ENCODE peak calls at places on chromosomes 7 and 10, in four cellular contexts. One of them, this sample, is unnamed.

GRCh38 chr7:27213150-27213903 is 13.4 kb upstream of the HOXA13 start:
- DNase-seq in H9: peak; percentile 52
- DNase-seq in H1: no peak
- DNase-seq in mesendoderm: no peak
- DNase-seq in this sample: no peak

GRCh38 chr7:126578338-126578737 is 674.4 kb downstream of the GRM8 start:
- DNase-seq in H9: no peak
- DNase-seq in H1: no peak
- DNase-seq in mesendoderm: no peak
- DNase-seq in this sample: no peak

GRCh38 chr7:113763226-113763625 is 155.6 kb downstream of the PPP1R3A start:
- DNase-seq in H9: no peak
- DNase-seq in H1: no peak
- DNase-seq in mesendoderm: no peak
- DNase-seq in this sample: no peak

GRCh38 chr10:58137813-58138212 is 129.9 kb downstream of the IPMK start:
- DNase-seq in H9: no peak
- DNase-seq in H1: no peak
- DNase-seq in mesendoderm: no peak
- DNase-seq in this sample: no peak

GRCh38 chr7:140390466-140391190 is 7.7 kb downstream of the SLC37A3 start:
- DNase-seq in H9: no peak
- DNase-seq in H1: no peak
- DNase-seq in mesendoderm: no peak
- DNase-seq in this sample: peak; percentile 22

GRCh38 chr7:38215115-38215514 is 37.1 kb downstream of the STARD3NL start:
- DNase-seq in mesendoderm: no peak
- DNase-seq in H9: no peak
- DNase-seq in H1: no peak
- DNase-seq in this sample: no peak

GRCh38 chr10:122557516-122557915 is 3.0 kb upstream of the DMBT1 start:
- DNase-seq in mesendoderm: peak; percentile 36
- DNase-seq in H1: no peak
- DNase-seq in H9: peak; percentile 57
- DNase-seq in this sample: no peak

GRCh38 chr7:45890902-45891461 is 2.7 kb downstream of the IGFBP1 start:
- DNase-seq in H9: no peak
- DNase-seq in mesendoderm: peak; percentile 35
- DNase-seq in H1: no peak
- DNase-seq in this sample: peak; percentile 53

GRCh38 chr10:110076559-110077318 is 69.0 kb downstream of the ADD3 start:
- DNase-seq in H9: no peak
- DNase-seq in mesendoderm: no peak
- DNase-seq in H1: no peak
- DNase-seq in this sample: peak; percentile 68

GRCh38 chr10:119211625-119212441 is 4.5 kb downstream of the GRK5 start:
- DNase-seq in H9: no peak
- DNase-seq in mesendoderm: peak; percentile 57
- DNase-seq in H1: no peak
- DNase-seq in this sample: no peak

GRCh38 chr7:17123020-17123419 is 175.4 kb upstream of the AHR start:
- DNase-seq in mesendoderm: no peak
- DNase-seq in H9: no peak
- DNase-seq in H1: no peak
- DNase-seq in this sample: peak; percentile 94

GRCh38 chr10:132744839-132745238 is 41.1 kb downstream of the NKX6-2 start:
- DNase-seq in mesendoderm: no peak
- DNase-seq in H1: no peak
- DNase-seq in H9: no peak
- DNase-seq in this sample: no peak

GRCh38 chr10:78433722-78434535 is 400.3 kb downstream of the RPS24 start:
- DNase-seq in mesendoderm: no peak
- DNase-seq in H1: no peak
- DNase-seq in H9: no peak
- DNase-seq in this sample: no peak

GRCh38 chr10:48594371-48594770 is 10.5 kb downstream of the ARHGAP22 start:
- DNase-seq in H1: no peak
- DNase-seq in H9: no peak
- DNase-seq in mesendoderm: peak; percentile 11
- DNase-seq in this sample: no peak

GRCh38 chr7:74356589-74357315 is 67.5 kb downstream of the CLIP2 start:
- DNase-seq in mesendoderm: peak; percentile 18
- DNase-seq in H9: no peak
- DNase-seq in H1: no peak
- DNase-seq in this sample: peak; percentile 53

GRCh38 chr7:5525271-5526189 is 101.9 kb upstream of the TNRC18 start:
- DNase-seq in mesendoderm: peak; percentile 74
- DNase-seq in H1: no peak
- DNase-seq in H9: peak; percentile 65
- DNase-seq in this sample: peak; percentile 54

GRCh38 chr7:90270431-90271178 is 25.6 kb downstream of the CFAP69 start:
- DNase-seq in H9: no peak
- DNase-seq in mesendoderm: no peak
- DNase-seq in H1: no peak
- DNase-seq in this sample: no peak

GRCh38 chr10:16724509-16724908 is 92.7 kb downstream of the RSU1 start:
- DNase-seq in H1: no peak
- DNase-seq in mesendoderm: no peak
- DNase-seq in H9: no peak
- DNase-seq in this sample: no peak

GRCh38 chr10:103734731-103735130 is 120.6 kb downstream of the SH3PXD2A start:
- DNase-seq in H1: no peak
- DNase-seq in mesendoderm: no peak
- DNase-seq in H9: no peak
- DNase-seq in this sample: no peak

GRCh38 chr7:143975617-143976016 is 21.0 kb downstream of the OR2F1 start:
- DNase-seq in H9: peak; percentile 30
- DNase-seq in H1: no peak
- DNase-seq in mesendoderm: peak; percentile 48
- DNase-seq in this sample: peak; percentile 31

GRCh38 chr7:7183061-7183832 is 903 bp downstream of the C1GALT1 start:
- DNase-seq in mesendoderm: peak; percentile 56
- DNase-seq in H9: peak; percentile 48
- DNase-seq in H1: no peak
- DNase-seq in this sample: no peak

GRCh38 chr10:48389272-48389671 is 82.8 kb downstream of the MAPK8 start:
- DNase-seq in mesendoderm: no peak
- DNase-seq in H1: no peak
- DNase-seq in H9: no peak
- DNase-seq in this sample: no peak

GRCh38 chr10:4526426-4526825 is 299.6 kb upstream of the AKR1E2 start:
- DNase-seq in mesendoderm: no peak
- DNase-seq in H9: no peak
- DNase-seq in H1: no peak
- DNase-seq in this sample: no peak

GRCh38 chr10:65614956-65615565 is 1310.8 kb upstream of the LRRTM3 start:
- DNase-seq in H1: no peak
- DNase-seq in mesendoderm: no peak
- DNase-seq in H9: no peak
- DNase-seq in this sample: no peak

GRCh38 chr7:142485617-142486226 is 227.9 kb upstream of the PRSS58 start:
- DNase-seq in H9: peak; percentile 49
- DNase-seq in mesendoderm: peak; percentile 40
- DNase-seq in H1: no peak
- DNase-seq in this sample: no peak

GRCh38 chr7:47552631-47553030 is 29.3 kb downstream of the TNS3 start:
- DNase-seq in mesendoderm: no peak
- DNase-seq in H1: no peak
- DNase-seq in H9: no peak
- DNase-seq in this sample: peak; percentile 72

GRCh38 chr10:32949221-32949678 is 8.8 kb downstream of the ITGB1 start:
- DNase-seq in H9: no peak
- DNase-seq in mesendoderm: no peak
- DNase-seq in H1: no peak
- DNase-seq in this sample: no peak

GRCh38 chr10:24519950-24520349 is 203.7 kb downstream of the ARHGAP21 start:
- DNase-seq in H1: no peak
- DNase-seq in H9: peak; percentile 65
- DNase-seq in mesendoderm: peak; percentile 51
- DNase-seq in this sample: peak; percentile 5

GRCh38 chr7:70060298-70061068 is 462.2 kb downstream of the AUTS2 start:
- DNase-seq in H9: peak; percentile 65
- DNase-seq in mesendoderm: peak; percentile 70
- DNase-seq in H1: no peak
- DNase-seq in this sample: no peak

GRCh38 chr10:52746169-52746568 is 26.4 kb downstream of the MBL2 start:
- DNase-seq in H9: no peak
- DNase-seq in mesendoderm: no peak
- DNase-seq in H1: no peak
- DNase-seq in this sample: no peak

GRCh38 chr10:17735166-17735941 is 16.6 kb upstream of the TMEM236 start:
- DNase-seq in H9: no peak
- DNase-seq in mesendoderm: peak; percentile 44
- DNase-seq in H1: no peak
- DNase-seq in this sample: no peak

GRCh38 chr7:514651-515598 is 4.7 kb downstream of the PDGFA start:
- DNase-seq in mesendoderm: peak; percentile 49
- DNase-seq in H1: no peak
- DNase-seq in H9: peak; percentile 73
- DNase-seq in this sample: no peak

GRCh38 chr7:27178366-27178765 is 4.2 kb upstream of the HOXA10 start:
- DNase-seq in H9: peak; percentile 20
- DNase-seq in mesendoderm: no peak
- DNase-seq in H1: no peak
- DNase-seq in this sample: no peak

GRCh38 chr7:123748734-123749536 is at the start of gene WASL:
- DNase-seq in H1: peak; percentile 69
- DNase-seq in H9: peak; percentile 92
- DNase-seq in mesendoderm: peak; percentile 96
- DNase-seq in this sample: peak; percentile 85

GRCh38 chr7:143256325-143256724 is 6.9 kb upstream of the GSTK1 start:
- DNase-seq in H9: no peak
- DNase-seq in H1: no peak
- DNase-seq in mesendoderm: no peak
- DNase-seq in this sample: no peak

GRCh38 chr7:20713792-20714191 is 72.9 kb downstream of the SP8 start:
- DNase-seq in H9: peak; percentile 48
- DNase-seq in mesendoderm: peak; percentile 60
- DNase-seq in H1: no peak
- DNase-seq in this sample: no peak
- H3K4me1 ChIP-seq in H9: no peaks in the 10 kb centered on the region
- H3K4me1 ChIP-seq in mesendoderm: no peaks in the 10 kb centered on the region
- H3K4me1 ChIP-seq in H1: peaks cover 3% of the 10 kb centered on the region
- H3K4me1 ChIP-seq in this sample: no peaks in the 10 kb centered on the region

GRCh38 chr10:13183625-13184024 is 22.3 kb downstream of the MCM10 start:
- DNase-seq in H9: no peak
- DNase-seq in H1: no peak
- DNase-seq in mesendoderm: no peak
- DNase-seq in this sample: no peak

GRCh38 chr10:13182424-13182823 is 21.1 kb downstream of the MCM10 start:
- DNase-seq in H9: no peak
- DNase-seq in H1: no peak
- DNase-seq in mesendoderm: no peak
- DNase-seq in this sample: no peak

GRCh38 chr10:13188593-13188992 is 27.2 kb downstream of the MCM10 start:
- DNase-seq in H1: no peak
- DNase-seq in H9: no peak
- DNase-seq in mesendoderm: no peak
- DNase-seq in this sample: no peak

GRCh38 chr10:13187135-13187534 is 25.8 kb downstream of the MCM10 start:
- DNase-seq in mesendoderm: no peak
- DNase-seq in H9: no peak
- DNase-seq in H1: no peak
- DNase-seq in this sample: no peak

DNA sequence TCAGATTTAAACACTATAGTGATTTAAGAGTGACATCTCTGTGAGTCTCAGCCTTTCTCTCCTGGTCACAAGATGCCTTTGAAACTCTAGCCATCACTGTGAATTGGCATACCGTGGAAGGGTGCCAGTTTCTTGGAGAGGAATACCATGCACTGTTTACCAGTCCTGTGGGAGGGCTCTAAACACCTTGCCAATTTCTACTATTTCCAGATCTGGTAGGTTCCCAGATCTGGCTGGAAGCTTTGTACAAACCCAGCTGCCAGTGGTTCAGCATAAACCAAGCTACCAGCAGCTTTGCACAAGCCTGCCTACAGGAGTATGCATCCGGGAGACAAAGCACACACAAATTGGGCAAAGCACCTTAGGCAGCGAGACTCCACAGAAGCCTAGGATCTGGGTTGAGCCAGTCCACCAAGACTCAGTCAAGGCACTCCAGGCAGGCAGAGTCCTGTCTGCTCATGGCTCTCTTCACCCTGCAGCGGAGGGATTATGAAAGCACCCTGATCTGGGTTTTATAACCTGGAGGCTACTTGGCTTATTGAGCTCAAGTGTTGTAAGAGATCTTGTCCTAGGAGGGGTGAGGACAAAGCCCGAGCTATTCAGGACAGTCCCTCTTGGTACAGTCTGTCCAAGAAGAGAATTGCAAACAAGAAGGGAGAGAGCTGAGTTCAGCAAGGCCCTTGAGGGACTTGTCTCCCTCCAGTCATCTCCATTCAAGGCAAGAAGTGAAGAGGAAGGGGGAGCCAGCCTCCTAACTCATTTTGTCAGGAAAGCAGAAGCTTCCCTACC is 23.6 kb downstream of the MCM10 start:
- DNase-seq in H1: no peak
- DNase-seq in H9: no peak
- DNase-seq in mesendoderm: no peak
- DNase-seq in this sample: no peak
- H4K5ac ChIP-seq in H1: no peak overlapping the region
- H4K5ac ChIP-seq in H9: no peak overlapping the region
- H4K5ac ChIP-seq in mesendoderm: no peak overlapping the region
- H4K5ac ChIP-seq in this sample: no peak overlapping the region

DNA sequence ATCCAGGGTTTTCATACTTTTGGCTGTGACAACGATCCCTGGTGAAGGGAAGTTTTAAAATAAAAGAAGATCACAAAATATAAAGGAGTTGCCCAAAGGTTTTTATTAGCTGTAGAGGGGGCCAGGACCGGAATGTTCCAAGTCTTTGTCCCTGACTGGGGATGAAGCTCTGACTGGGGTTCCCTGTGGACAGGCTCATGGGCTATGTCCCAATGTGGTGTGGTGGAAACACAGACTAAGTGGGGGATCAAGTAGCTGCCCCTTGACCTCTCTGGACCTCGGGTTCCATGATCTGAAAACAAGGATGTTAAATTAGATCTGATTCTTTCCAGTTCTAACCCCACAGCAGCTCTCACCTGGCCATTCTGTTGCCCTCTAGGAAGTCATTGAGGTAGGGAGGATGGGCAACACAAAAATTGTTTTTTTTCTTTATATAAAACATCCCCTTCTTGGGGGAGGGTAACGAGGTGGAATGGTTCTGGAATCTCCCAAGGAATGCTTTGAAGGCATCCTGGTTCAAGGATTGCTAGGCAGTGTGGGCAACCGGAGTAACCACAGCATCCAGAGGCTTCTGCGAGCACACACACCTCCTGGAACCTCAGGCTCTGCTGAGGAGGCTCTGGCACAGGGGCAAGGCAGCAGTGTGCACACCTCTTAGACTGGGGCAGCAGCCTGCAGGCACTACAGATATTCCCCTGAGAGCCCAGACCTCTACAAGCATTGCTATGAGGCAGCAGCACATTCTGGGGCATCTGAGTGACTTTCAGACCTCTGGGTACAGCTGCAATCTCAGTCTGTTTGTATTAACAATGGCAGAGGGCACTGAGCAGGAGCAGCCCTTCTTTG is 21.4 kb upstream of the CRYGN start:
- DNase-seq in H1: no peak
- DNase-seq in H9: no peak
- DNase-seq in mesendoderm: no peak
- DNase-seq in this sample: no peak
- H3K27ac ChIP-seq in H1: no peak overlapping the region
- H3K27ac ChIP-seq in H9: no peak overlapping the region
- H3K27ac ChIP-seq in mesendoderm: no peak overlapping the region
- H3K27ac ChIP-seq in this sample: no peak overlapping the region

GRCh38 chr7:101938115-101938514 is 120.7 kb downstream of the CUX1 start:
- DNase-seq in H9: no peak
- DNase-seq in mesendoderm: no peak
- DNase-seq in H1: no peak
- DNase-seq in this sample: no peak
- H3K4me1 ChIP-seq in H9: peaks cover 19% of the 10 kb centered on the region
- H3K4me1 ChIP-seq in mesendoderm: peaks cover 29% of the 10 kb centered on the region
- H3K4me1 ChIP-seq in H1: peaks cover 27% of the 10 kb centered on the region
- H3K4me1 ChIP-seq in this sample: peaks cover 40% of the 10 kb centered on the region

This sample was measured in IMR-90.